ENCODE peak calls at places on chromosomes 12 and 14, in seven cellular contexts. I is cardiac fibroblast; A is stimulated activated CD8-positive, alpha-beta memory T cell treated with anti-CD3 and anti-CD28 coated beads, Interleukin-4, amount 100 ng/mL, for 4 hours; M is HFFc6; T is anterior cingulate cortex; O is NCI-H2081 treated with DMSO at 0.1 percent for 48 hours; Z is brain microvascular endothelial cell. G is an unnamed sample.

GRCh38 chr12:99553461-99553860 is 94.1 kb upstream of the GARIN6 start:
- DNase-seq in Z (no peak), M (no peak), I (no peak), O (no peak), A (no peak), T (no peak), G (no peak)

GRCh38 chr12:85998074-85998473 is 124.0 kb downstream of the NTS start:
- DNase-seq in I (no peak), M (no peak), O (no peak), A (no peak), Z (no peak), T (no peak), G (no peak)

GRCh38 chr12:51593539-51593938 is 2.5 kb downstream of the SCN8A start:
- DNase-seq in O (no peak), T (no peak), M (peak; percentile 47), I (peak; percentile 67), Z (peak; percentile 64), A (no peak), G (no peak)

GRCh38 chr14:21498540-21499526 is 12.3 kb downstream of the METTL3 start:
- DNase-seq in Z (peak; percentile 43), O (peak; percentile 32), T (no peak), M (peak; percentile 39), I (peak; percentile 61), A (no peak), G (no peak)

GRCh38 chr14:26917086-26917485 is 319.3 kb upstream of the NOVA1 start:
- DNase-seq in O (no peak), I (peak; percentile 89), Z (no peak), M (no peak), A (no peak), T (no peak), G (no peak)

GRCh38 chr14:96267336-96267735 is 11.3 kb downstream of the BDKRB1 start:
- DNase-seq in M (peak; percentile 84), I (peak; percentile 85), A (no peak), O (no peak), Z (peak; percentile 53), T (no peak), G (no peak)

GRCh38 chr14:74257078-74257987 is 18.1 kb downstream of the VSX2 start:
- DNase-seq in Z (no peak), A (peak; percentile 17), O (peak; percentile 3), I (peak; percentile 24), M (no peak), T (peak; percentile 20), G (no peak)

GRCh38 chr12:26611598-26611997 is 221.4 kb downstream of the ITPR2 start:
- DNase-seq in T (no peak), M (no peak), I (no peak), O (no peak), A (no peak), Z (no peak), G (no peak)

GRCh38 chr14:101400815-101401214 is 160.5 kb upstream of the DIO3 start:
- DNase-seq in T (no peak), O (no peak), I (peak; percentile 57), M (peak; percentile 20), Z (peak; percentile 7), A (no peak), G (no peak)